ENCODE peak calls at places on chromosomes 1 and 21, in nine cellular contexts. U is esophagus muscularis mucosa, T is body of pancreas, C is ovary, A is adrenal gland, J is tibial nerve, E is HCT116, Z is esophagus squamous epithelium, Y is uterus. N is an unnamed sample.
A peak's percentile ranks its signal among the peaks of the same experiment; 100 is the strongest.

GRCh38 chr1:210697185-210697584 is 368.5 kb downstream of the HHAT start:
- DNase-seq in A (no peak), Y (no peak), T (no peak), U (no peak), J (no peak), Z (no peak), E (no peak), C (no peak), N (no peak)

GRCh38 chr1:100649128-100649527 is 70.4 kb upstream of the VCAM1 start:
- DNase-seq in J (no peak), Z (no peak), T (no peak), E (no peak), A (no peak), Y (no peak), U (no peak), C (no peak), N (no peak)

GRCh38 chr1:17067465-17068245 is 13.8 kb upstream of the SDHB start:
- DNase-seq in C (no peak), A (no peak), T (no peak), E (no peak), J (no peak), Y (no peak), U (no peak), Z (no peak), N (no peak)

GRCh38 chr1:244311784-244312532 is 139.8 kb downstream of the ADSS2 start:
- DNase-seq in C (no peak), A (no peak), Y (no peak), U (no peak), E (no peak), Z (no peak), T (no peak), J (no peak), N (peak; percentile 67)

GRCh38 chr1:28449904-28450303 is 55.9 kb upstream of the RCC1 start:
- DNase-seq in A (no peak), Y (no peak), T (no peak), C (no peak), E (no peak), U (no peak), J (no peak), Z (no peak), N (no peak)

GRCh38 chr1:170604889-170605288 is 59.0 kb upstream of the PRRX1 start:
- DNase-seq in U (no peak), T (no peak), E (no peak), J (no peak), A (no peak), Z (no peak), Y (no peak), C (no peak), N (no peak)

GRCh38 chr1:198264271-198264670 is 107.5 kb downstream of the NEK7 start:
- DNase-seq in C (no peak), A (no peak), T (no peak), Z (no peak), U (no peak), Y (no peak), J (no peak), E (no peak), N (no peak)

GRCh38 chr1:160096491-160097116 is 1.8 kb downstream of the IGSF8 start:
- DNase-seq in C (no peak), Z (no peak), A (peak; percentile 78), E (no peak), J (no peak), T (no peak), Y (no peak), U (no peak), N (no peak)

DNA sequence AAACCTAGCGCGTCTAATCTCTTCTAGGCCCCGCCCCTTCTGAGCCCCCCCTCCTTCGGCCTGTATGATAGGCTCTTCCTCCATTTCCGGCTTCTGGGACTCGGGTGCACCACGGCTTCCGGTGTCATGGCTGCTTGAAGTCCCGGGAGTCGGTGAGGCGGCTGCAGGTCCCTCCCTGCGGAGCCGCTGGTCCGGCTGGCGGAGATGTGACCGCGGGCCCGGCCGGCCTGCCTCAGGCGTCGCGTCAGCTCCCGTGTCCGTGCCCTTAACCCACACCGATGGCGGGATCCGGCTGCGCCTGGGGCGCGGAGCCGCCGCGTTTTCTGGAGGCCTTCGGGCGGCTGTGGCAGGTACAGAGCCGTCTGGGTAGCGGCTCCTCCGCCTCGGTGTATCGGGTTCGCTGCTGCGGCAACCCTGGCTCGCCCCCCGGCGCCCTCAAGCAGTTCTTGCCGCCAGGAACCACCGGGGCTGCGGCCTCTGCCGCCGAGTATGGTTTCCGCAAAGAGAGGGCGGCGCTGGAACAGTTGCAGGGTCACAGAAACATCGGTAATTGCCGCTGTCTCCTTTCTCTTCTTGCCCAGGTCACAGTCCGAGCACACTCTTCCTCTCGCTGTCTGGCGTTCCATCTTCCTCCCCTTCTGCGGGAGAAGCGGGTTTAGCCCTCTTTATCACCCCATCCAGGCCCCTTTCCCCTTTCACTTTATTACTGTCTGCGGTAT is at the start of gene UHMK1:
- DNase-seq in Z (peak; percentile 74), T (peak; percentile 90), Y (peak; percentile 85), J (peak; percentile 92), C (peak; percentile 85), A (peak; percentile 97), E (peak; percentile 76), U (peak; percentile 98), N (peak; percentile 93)
- TF ChIP-seq POLR2A in Z (no peak), T (peak; percentile 68), Y (peak; percentile 56), J (peak; percentile 77), C (peak; percentile 38), A (peak; percentile 74), E (peak; percentile 31), U (peak; percentile 33), N (no peak)

GRCh38 chr1:41342774-41343355 is 18.4 kb upstream of the FOXO6 start:
- DNase-seq in C (no peak), Y (no peak), Z (no peak), J (no peak), E (no peak), A (peak; percentile 35), T (no peak), U (no peak), N (no peak)

GRCh38 chr1:41340655-41341364 is 20.4 kb upstream of the FOXO6 start:
- DNase-seq in J (no peak), T (no peak), A (no peak), C (no peak), Z (no peak), Y (no peak), E (no peak), U (no peak), N (no peak)

GRCh38 chr1:41341365-41341683 is 19.9 kb upstream of the FOXO6 start:
- DNase-seq in T (no peak), Y (no peak), U (no peak), J (no peak), Z (no peak), E (no peak), A (peak; percentile 11), C (no peak), N (no peak)

GRCh38 chr1:41343790-41344679 is 17.2 kb upstream of the FOXO6 start:
- DNase-seq in E (no peak), Z (no peak), C (no peak), T (no peak), Y (no peak), J (no peak), U (no peak), A (peak; percentile 28), N (no peak)

DNA sequence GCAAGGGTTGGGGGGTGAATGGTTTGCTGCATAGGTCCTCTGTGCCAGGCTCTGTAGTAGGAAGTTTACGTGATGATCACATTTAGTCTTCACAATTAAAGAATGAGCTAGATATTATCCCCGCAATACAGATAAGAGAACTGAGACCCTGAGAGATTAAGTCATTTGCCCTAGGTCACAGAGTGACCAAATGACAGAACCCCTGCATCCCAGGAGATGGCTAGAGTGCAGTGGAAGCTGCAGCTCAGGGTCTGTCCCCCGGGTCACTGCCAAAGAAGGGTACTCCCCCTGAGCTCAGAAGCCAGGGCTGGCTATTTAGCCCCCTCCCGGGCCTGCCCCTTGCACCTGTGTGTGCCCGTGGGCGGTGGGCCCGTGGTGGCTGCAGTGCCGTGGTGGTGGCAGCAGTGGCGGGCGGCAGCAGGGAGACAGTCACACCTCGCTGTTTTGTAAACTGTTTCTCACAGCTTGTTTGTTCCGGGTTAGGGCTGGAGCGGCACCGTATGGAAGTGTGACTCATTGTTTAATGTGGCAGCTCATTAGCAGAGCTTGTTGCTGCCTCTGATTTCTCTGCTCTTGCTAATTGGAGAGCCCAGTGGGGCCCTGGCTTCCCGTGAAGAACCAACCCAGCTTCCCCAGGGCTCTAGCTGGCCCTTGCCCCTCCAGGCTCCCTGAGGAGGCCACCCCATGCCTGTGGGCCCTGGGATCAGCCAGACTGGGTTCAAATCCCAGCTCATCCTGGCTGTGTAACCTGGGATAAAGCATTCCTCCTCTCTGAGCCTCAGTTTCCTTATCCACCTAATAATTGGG is 19.3 kb upstream of the FOXO6 start:
- DNase-seq in U (no peak), J (no peak), C (no peak), E (no peak), Y (no peak), T (peak; percentile 77), A (peak; percentile 41), Z (no peak), N (no peak)
- TF ChIP-seq CTCF in U (no peak), J (no peak), C (no peak), E (no peak), Y (no peak), T (no peak), A (no peak), Z (no peak), N (no peak)

GRCh38 chr21:44918581-44919033 is 2.1 kb downstream of the ITGB2 start:
- DNase-seq in U (no peak), Y (no peak), Z (no peak), A (no peak), C (no peak), T (no peak), J (no peak), E (no peak), N (no peak)

GRCh38 chr21:44918107-44918470 is 2.6 kb downstream of the ITGB2 start:
- DNase-seq in Z (no peak), C (no peak), J (no peak), E (no peak), Y (no peak), A (no peak), U (no peak), T (no peak), N (no peak)

GRCh38 chr21:44919913-44920693 is 596 bp downstream of the ITGB2 start:
- DNase-seq in A (no peak), T (no peak), Y (no peak), U (no peak), C (no peak), J (no peak), E (no peak), Z (no peak), N (no peak)

GRCh38 chr21:44920694-44921604 is at the start of gene ITGB2:
- DNase-seq in U (no peak), T (no peak), C (no peak), E (no peak), J (no peak), Y (no peak), Z (no peak), A (peak; percentile 67), N (no peak)

GRCh38 chr21:44919111-44919912 is 1.4 kb downstream of the ITGB2 start:
- DNase-seq in T (no peak), U (no peak), Y (no peak), C (peak; percentile 12), J (no peak), Z (no peak), A (no peak), E (no peak), N (no peak)
- H3K27me3 ChIP-seq in T (peaks cover 3% of the 10 kb centered on the region), U (peaks cover 32% of the 10 kb centered on the region), Y (no peaks in the 10 kb centered on the region), C (no peaks in the 10 kb centered on the region), J (peaks cover 39% of the 10 kb centered on the region), Z (peaks cover 40% of the 10 kb centered on the region), A (peaks cover 19% of the 10 kb centered on the region), E (peaks cover 37% of the 10 kb centered on the region), N (no peaks in the 10 kb centered on the region)

DNA sequence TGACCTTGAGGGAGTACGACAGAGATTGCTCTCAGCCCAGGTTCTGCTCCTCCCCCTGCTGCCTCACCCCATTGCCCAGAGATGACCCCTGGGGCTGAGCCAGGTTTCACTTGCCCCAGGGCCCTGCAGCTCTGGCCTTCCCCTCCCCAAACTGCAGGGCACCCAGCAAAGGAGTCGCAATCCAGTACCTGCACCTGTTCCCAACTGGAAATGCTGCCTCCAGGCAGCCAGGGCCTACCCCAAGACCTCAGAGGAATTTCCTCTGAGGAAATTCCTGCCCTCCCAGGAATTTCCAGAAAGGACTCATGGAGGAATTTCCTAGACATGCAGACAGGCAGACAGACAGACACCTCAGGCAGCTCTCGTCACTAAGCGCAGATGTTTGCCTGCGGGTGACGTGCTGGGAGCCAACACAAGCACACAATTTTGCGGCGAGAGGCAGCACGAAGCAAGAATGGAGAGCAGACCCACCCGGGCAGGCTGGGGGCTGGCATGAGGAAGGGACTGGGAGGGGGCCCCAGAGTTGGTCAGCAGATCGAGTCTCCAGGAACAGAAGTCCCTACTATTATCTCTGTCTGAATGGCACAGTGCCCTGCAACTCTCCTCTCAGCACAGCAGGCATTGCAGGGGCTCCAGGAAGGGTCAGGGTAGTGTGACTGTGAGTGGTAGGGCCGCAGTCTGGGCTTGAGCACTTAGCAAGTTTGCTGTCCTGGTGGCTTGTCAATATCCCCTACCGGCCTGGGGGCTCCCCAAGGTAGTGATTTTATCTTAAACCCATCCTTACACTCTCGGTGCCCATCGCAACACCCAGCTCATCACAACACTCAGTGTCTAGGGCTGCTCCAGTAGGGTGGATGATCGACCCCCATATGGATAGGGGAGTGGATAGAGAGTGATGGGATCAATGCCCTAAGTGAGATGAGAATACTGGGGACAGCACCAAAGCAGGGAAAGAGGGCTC is 2.9 kb upstream of the EFNA1 start:
- DNase-seq in Y (no peak), C (no peak), J (no peak), A (no peak), T (no peak), Z (no peak), U (no peak), E (no peak), N (no peak)
- TF ChIP-seq POLR2A in Y (no peak), C (no peak), J (no peak), A (no peak), T (no peak), Z (no peak), U (no peak), E (no peak), N (no peak)